ENCODE peak calls at places on chromosomes 13 and 19, in five cellular contexts. Y is H1, Q is A549, B is GM12878, C is HepG2. S is an unnamed sample. For H3K4me1, the result is how much of the 10 kb centered on the place peaks cover.

GRCh38 chr19:11123076-11123567 is 32.5 kb downstream of the SPC24 start:
- DNase-seq in Y (no peak), Q (no peak), B (no peak), C (no peak), S (no peak)

GRCh38 chr19:3108775-3109174 is 14.6 kb downstream of the GNA11 start:
- DNase-seq in Y (peak), Q (no peak), B (no peak), C (peak), S (peak)

GRCh38 chr19:50046649-50047503 is 21.1 kb downstream of the ZNF473 start:
- DNase-seq in Y (peak), Q (no peak), B (no peak), C (peak), S (no peak)

GRCh38 chr19:19782783-19783182 is 38.8 kb downstream of the ZNF506 start:
- DNase-seq in Y (no peak), Q (no peak), B (no peak), C (no peak), S (no peak)

GRCh38 chr13:49791214-49791752 is 1.2 kb downstream of the KPNA3 start:
- DNase-seq in Y (no peak), Q (no peak), B (peak), C (peak), S (peak)

GRCh38 chr13:36431204-36432105 is 840 bp upstream of the CCNA1 start:
- DNase-seq in Y (no peak), Q (no peak), B (no peak), C (no peak), S (no peak)

GRCh38 chr19:42850981-42851717 is 28.4 kb downstream of the PSG1 start:
- DNase-seq in Y (no peak), Q (peak), B (no peak), C (peak), S (no peak)

GRCh38 chr13:42007844-42008243 is 40.6 kb upstream of the DGKH start:
- DNase-seq in Y (no peak), Q (no peak), B (no peak), C (no peak), S (no peak)

GRCh38 chr19:54654447-54655321 is 8.1 kb upstream of the LILRB4 start:
- DNase-seq in Y (no peak), Q (no peak), B (no peak), C (no peak), S (no peak)

GRCh38 chr13:100525453-100526298 is 62.9 kb downstream of the GGACT start:
- DNase-seq in Y (no peak), Q (no peak), B (no peak), C (peak), S (no peak)

GRCh38 chr19:10611907-10612306 is 13.4 kb upstream of the SLC44A2 start:
- DNase-seq in Y (no peak), Q (no peak), B (no peak), C (no peak), S (no peak)

GRCh38 chr13:42525035-42525504 is 48.9 kb upstream of the TNFSF11 start:
- DNase-seq in Y (no peak), Q (no peak), B (no peak), C (no peak), S (peak)

GRCh38 chr13:26896986-26897668 is 136.5 kb upstream of the GPR12 start:
- DNase-seq in Y (no peak), Q (no peak), B (no peak), C (no peak), S (no peak)

GRCh38 chr19:18251587-18252369 is 22.5 kb downstream of the IQCN start:
- DNase-seq in Y (peak), Q (peak), B (peak), C (peak), S (peak)

GRCh38 chr19:18252370-18252717 is 21.9 kb downstream of the IQCN start:
- DNase-seq in Y (no peak), Q (no peak), B (no peak), C (no peak), S (no peak)

GRCh38 chr19:18253130-18253529 is 21.1 kb downstream of the IQCN start:
- DNase-seq in Y (no peak), Q (no peak), B (no peak), C (no peak), S (no peak)

GRCh38 chr19:18254546-18255500 is 19.4 kb downstream of the IQCN start:
- DNase-seq in Y (peak), Q (no peak), B (no peak), C (no peak), S (no peak)

DNA sequence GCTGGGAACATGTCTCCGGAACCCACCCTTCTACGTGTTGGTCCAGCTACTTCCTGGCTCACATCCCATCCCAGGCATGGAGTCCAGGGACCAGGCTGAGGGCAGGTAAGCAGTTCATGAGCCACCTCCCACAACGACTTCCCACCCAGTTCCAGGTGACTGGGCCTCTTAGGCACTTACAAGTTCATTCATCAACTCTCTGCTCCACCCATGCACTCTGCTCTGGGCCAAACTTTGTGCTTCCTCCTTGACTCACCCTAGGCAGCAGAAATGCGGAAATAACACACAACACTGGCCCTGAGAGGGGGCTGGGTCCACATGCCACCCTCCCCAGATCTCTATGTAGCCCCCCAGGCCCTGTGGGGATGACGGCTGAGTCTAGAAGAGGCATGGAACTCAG is 20.5 kb downstream of the IQCN start:
- DNase-seq in Y (no peak), Q (no peak), B (no peak), C (no peak), S (no peak)
- H3K27ac ChIP-seq in Y (no peak), Q (no peak), B (no peak), C (no peak), S (no peak)

DNA sequence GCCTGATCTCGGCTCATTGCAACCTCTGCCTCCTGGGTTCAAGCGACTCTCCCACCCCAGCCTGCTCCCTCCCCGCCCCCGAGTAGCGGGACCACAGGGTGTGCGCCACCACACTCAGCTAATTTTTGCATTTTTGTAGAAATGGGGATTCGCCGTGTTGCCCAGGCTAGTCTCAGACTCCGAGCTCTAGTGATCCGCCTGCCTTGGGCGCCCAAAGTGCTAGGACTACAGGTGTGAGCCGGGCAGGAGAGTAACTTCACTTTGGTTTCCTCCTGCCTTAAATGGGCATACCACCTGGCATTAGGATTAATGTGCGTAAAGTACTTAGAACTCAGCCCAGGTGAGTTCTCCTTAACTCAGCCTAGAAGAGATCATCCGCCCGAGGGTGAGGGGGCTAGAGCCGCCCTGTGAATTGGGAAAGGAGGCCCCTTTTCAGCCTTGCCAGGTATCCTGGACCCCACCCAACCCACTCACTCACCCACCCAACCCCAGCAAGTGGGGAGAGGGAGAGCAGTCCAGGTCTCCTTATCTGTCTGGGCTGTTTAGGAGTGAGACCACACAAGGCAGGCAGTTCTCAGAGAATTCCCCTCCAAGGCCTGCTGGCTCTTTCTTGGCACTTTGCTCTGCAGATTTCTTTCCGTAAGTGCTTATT is 1.3 kb upstream of the ZFP36 start:
- DNase-seq in Y (no peak), Q (no peak), B (no peak), C (no peak), S (no peak)
- H3K4me1 ChIP-seq in Y (under half), Q (half or more), B (under half), C (half or more), S (under half)

DNA sequence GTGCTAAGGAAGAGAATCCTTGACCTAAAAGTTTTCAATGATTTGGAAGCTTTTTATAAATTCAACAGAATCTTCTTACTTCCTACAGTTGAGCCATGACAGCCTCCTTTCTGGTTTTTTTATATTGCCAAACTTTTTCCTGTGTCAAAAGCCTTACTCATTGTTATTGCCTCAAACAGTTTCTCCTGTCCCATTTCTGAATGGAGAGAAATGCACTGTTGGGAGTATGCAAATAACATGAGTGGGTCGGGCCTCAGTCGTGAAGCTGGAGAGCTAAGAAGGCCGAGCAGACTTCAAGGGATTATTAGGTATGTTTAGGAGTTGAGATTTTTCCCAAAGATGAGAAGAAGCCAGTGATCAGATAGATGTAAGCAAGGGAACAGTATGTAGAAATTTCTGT is 766.4 kb upstream of the KLHL1 start:
- DNase-seq in Y (no peak), Q (no peak), B (no peak), C (no peak), S (no peak)
- TF ChIP-seq MAX in Y (no peak), Q (no peak), B (no peak), C (no peak), S (no peak)

DNA sequence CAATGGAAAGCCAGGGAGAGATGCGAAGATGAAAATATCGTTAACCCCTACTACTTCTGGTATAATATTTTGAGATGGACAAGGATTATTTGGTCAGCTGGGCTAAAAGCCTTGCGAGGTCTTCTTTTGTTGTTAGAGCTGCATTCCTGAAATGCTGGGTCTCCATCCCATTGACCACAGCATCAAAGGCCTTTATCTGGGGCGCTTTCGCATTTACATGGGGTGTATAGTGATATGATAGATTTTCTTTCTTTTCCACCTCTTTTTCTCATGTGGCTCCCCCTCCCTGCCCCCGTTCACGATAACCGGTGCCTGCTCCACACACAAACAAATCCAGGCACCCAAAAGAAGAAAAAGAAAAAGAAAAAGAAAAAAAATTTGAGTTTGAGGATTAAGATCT is 77.5 kb downstream of the ZNF536 start:
- DNase-seq in Y (no peak), Q (no peak), B (no peak), C (no peak), S (no peak)
- H3K27ac ChIP-seq in Y (no peak), Q (no peak), B (no peak), C (no peak), S (no peak)

GRCh38 chr13:110264685-110265275 is 42.2 kb downstream of the COL4A1 start:
- DNase-seq in Y (peak), Q (no peak), B (no peak), C (no peak), S (no peak)

GRCh38 chr13:110266431-110266809 is 40.5 kb downstream of the COL4A1 start:
- DNase-seq in Y (no peak), Q (no peak), B (no peak), C (no peak), S (no peak)

GRCh38 chr13:110265682-110266430 is 41.1 kb downstream of the COL4A1 start:
- DNase-seq in Y (peak), Q (no peak), B (no peak), C (no peak), S (peak)

GRCh38 chr13:110263906-110264305 is 43.1 kb downstream of the COL4A1 start:
- DNase-seq in Y (peak), Q (no peak), B (no peak), C (no peak), S (no peak)

DNA sequence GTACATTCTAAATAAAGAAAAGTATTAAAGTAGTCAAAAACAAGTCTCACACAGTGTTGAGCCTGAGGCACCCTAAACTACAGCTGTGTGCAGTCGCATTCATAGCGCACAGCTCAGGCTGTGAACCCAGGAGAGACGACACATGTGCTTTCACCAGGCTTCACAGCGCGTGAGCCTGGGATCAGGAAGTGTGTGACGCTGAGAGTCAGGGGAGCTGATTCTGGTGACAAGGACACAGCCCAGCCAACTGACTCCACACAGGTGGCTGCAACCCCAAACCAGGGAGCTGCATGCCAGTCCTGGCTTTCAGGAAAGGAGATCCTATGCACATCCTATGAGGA is 41.6 kb downstream of the COL4A1 start:
- DNase-seq in Y (peak), Q (no peak), B (no peak), C (no peak), S (no peak)
- H3K4me1 ChIP-seq in Y (under half), Q (under half), B (under half), C (under half), S (half or more)

GRCh38 chr13:40404407-40404806 is 262.0 kb downstream of the FOXO1 start:
- DNase-seq in Y (no peak), Q (no peak), B (no peak), C (no peak), S (no peak)

GRCh38 chr13:40402931-40403412 is 263.5 kb downstream of the FOXO1 start:
- DNase-seq in Y (no peak), Q (peak), B (no peak), C (peak), S (peak)

GRCh38 chr13:40403509-40404241 is 262.8 kb downstream of the FOXO1 start:
- DNase-seq in Y (no peak), Q (no peak), B (no peak), C (no peak), S (no peak)

GRCh38 chr13:40399756-40400155 is 266.7 kb downstream of the FOXO1 start:
- DNase-seq in Y (no peak), Q (no peak), B (no peak), C (no peak), S (no peak)

GRCh38 chr13:40401911-40402776 is 264.3 kb downstream of the FOXO1 start:
- DNase-seq in Y (no peak), Q (peak), B (peak), C (peak), S (peak)
- TF ChIP-seq MAX in Y (no peak), Q (peak), B (no peak), C (no peak), S (no peak)

S was measured in endothelial cell of umbilical vein.